ENCODE peak calls at places on chromosomes 1 and 21, in eight cellular contexts. N, E, A, T, B, H, M and O are unnamed samples.

GRCh38 chr1:170397061-170397460 is 134.9 kb upstream of the GORAB start:
- DNase-seq in N (no peak), E (no peak), A (no peak), T (no peak), B (no peak), H (no peak), M (no peak), O (no peak)

GRCh38 chr1:17600313-17600712 is 60.8 kb downstream of the ARHGEF10L start:
- DNase-seq in N (no peak), E (no peak), A (no peak), T (no peak), B (no peak), H (no peak), M (no peak), O (no peak)

GRCh38 chr1:53086504-53087070 is 24.6 kb downstream of the PODN start:
- DNase-seq in N (no peak), E (no peak), A (no peak), T (no peak), B (no peak), H (no peak), M (no peak), O (no peak)

GRCh38 chr1:24828887-24829192 is 83.6 kb downstream of the CLIC4 start:
- DNase-seq in N (no peak), E (no peak), A (no peak), T (no peak), B (no peak), H (no peak), M (no peak), O (no peak)

GRCh38 chr1:168202941-168203654 is 22.7 kb upstream of the SFT2D2 start:
- DNase-seq in N (no peak), E (no peak), A (no peak), T (no peak), B (no peak), H (peak; percentile 67), M (no peak), O (no peak)

GRCh38 chr1:53413175-53414001 is 45.8 kb upstream of the DMRTB1 start:
- DNase-seq in N (no peak), E (no peak), A (no peak), T (no peak), B (no peak), H (peak; percentile 89), M (no peak), O (no peak)

GRCh38 chr1:230807029-230807428 is 59.8 kb downstream of the CAPN9 start:
- DNase-seq in N (peak; percentile 89), E (peak; percentile 81), A (no peak), T (no peak), B (peak; percentile 88), H (no peak), M (peak; percentile 88), O (no peak)

GRCh38 chr1:184062640-184063280 is 11.2 kb downstream of the TSEN15 start:
- DNase-seq in N (no peak), E (no peak), A (peak; percentile 33), T (no peak), B (no peak), H (no peak), M (no peak), O (no peak)

GRCh38 chr1:206753141-206753540 is 17.4 kb upstream of the IL19 start:
- DNase-seq in N (no peak), E (no peak), A (no peak), T (no peak), B (no peak), H (peak; percentile 12), M (no peak), O (no peak)

GRCh38 chr1:5978452-5978851 is 13.8 kb downstream of the NPHP4 start:
- DNase-seq in N (peak; percentile 28), E (no peak), A (no peak), T (no peak), B (peak; percentile 44), H (no peak), M (no peak), O (peak; percentile 47)

GRCh38 chr1:119275145-119275929 is 93.2 kb upstream of the HAO2 start:
- DNase-seq in N (no peak), E (no peak), A (peak; percentile 79), T (no peak), B (no peak), H (peak; percentile 66), M (peak; percentile 30), O (no peak)

GRCh38 chr1:221637641-221638041 is 104.2 kb downstream of the DUSP10 start:
- DNase-seq in N (no peak), E (peak; percentile 14), A (no peak), T (no peak), B (no peak), H (no peak), M (peak; percentile 13), O (no peak)

GRCh38 chr1:26833432-26834405 is 7.2 kb downstream of the ZDHHC18 start:
- DNase-seq in N (peak; percentile 64), E (peak; percentile 30), A (peak; percentile 65), T (peak; percentile 88), B (no peak), H (no peak), M (no peak), O (peak; percentile 76)

GRCh38 chr1:182245040-182245439 is 146.6 kb downstream of the GLUL start:
- DNase-seq in N (no peak), E (no peak), A (no peak), T (no peak), B (no peak), H (no peak), M (no peak), O (no peak)

GRCh38 chr1:182246783-182247182 is 144.8 kb downstream of the GLUL start:
- DNase-seq in N (no peak), E (no peak), A (no peak), T (no peak), B (no peak), H (no peak), M (peak; percentile 72), O (no peak)

GRCh38 chr1:182242641-182243040 is 148.9 kb downstream of the GLUL start:
- DNase-seq in N (no peak), E (no peak), A (no peak), T (no peak), B (no peak), H (no peak), M (no peak), O (no peak)

GRCh38 chr1:182248721-182249120 is 142.9 kb downstream of the GLUL start:
- DNase-seq in N (no peak), E (no peak), A (no peak), T (no peak), B (no peak), H (no peak), M (no peak), O (no peak)

GRCh38 chr1:182244451-182244850 is 147.1 kb downstream of the GLUL start:
- DNase-seq in N (no peak), E (no peak), A (no peak), T (no peak), B (no peak), H (no peak), M (no peak), O (no peak)
- H3K36me3 ChIP-seq in N (no peaks in the 10 kb centered on the region), E (no peaks in the 10 kb centered on the region), A (no peaks in the 10 kb centered on the region), T (no peaks in the 10 kb centered on the region), B (no peaks in the 10 kb centered on the region), H (no peaks in the 10 kb centered on the region), M (no peaks in the 10 kb centered on the region), O (no peaks in the 10 kb centered on the region)

DNA sequence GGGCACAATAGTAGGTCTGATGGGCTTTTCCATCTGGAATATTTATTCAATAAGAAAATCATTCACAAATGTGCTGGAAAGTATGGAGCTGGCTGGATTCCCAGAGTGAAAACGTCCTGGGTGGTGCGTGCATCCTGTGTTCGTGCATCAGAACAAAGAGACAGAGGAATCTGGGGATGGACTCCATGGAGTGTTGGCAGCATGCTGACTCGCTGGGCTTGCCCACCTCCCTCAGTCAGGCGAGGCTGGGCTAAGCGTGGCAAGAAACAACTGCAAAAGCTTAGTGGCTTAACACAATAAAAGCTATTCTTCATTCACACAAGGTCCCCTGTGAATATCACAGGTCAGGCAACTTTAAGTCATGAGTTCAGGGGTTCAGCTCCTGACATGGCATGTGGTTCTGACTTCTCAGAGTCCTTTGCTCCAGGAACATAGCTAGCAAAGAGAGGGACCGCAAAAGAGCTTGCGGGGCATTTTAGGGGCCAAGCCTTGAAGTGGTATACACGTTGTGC is 151.6 kb upstream of the ZNF644 start:
- DNase-seq in N (no peak), E (no peak), A (no peak), T (no peak), B (no peak), H (no peak), M (no peak), O (no peak)
- H3K36me3 ChIP-seq in N (no peaks in the 10 kb centered on the region), E (no peaks in the 10 kb centered on the region), A (no peaks in the 10 kb centered on the region), T (no peaks in the 10 kb centered on the region), B (no peaks in the 10 kb centered on the region), H (no peaks in the 10 kb centered on the region), M (no peaks in the 10 kb centered on the region), O (no peaks in the 10 kb centered on the region)

GRCh38 chr21:41742073-41742875 is 24.6 kb downstream of the RIPK4 start:
- DNase-seq in N (peak; percentile 30), E (no peak), A (no peak), T (peak; percentile 33), B (no peak), H (no peak), M (no peak), O (no peak)

GRCh38 chr21:41745026-41745820 is 21.6 kb downstream of the RIPK4 start:
- DNase-seq in N (no peak), E (no peak), A (no peak), T (peak; percentile 32), B (no peak), H (no peak), M (no peak), O (no peak)

GRCh38 chr21:41744028-41744940 is 22.6 kb downstream of the RIPK4 start:
- DNase-seq in N (no peak), E (no peak), A (no peak), T (peak; percentile 40), B (no peak), H (no peak), M (no peak), O (no peak)

GRCh38 chr21:41741253-41742072 is 25.4 kb downstream of the RIPK4 start:
- DNase-seq in N (peak; percentile 28), E (no peak), A (no peak), T (peak; percentile 42), B (no peak), H (no peak), M (no peak), O (no peak)

DNA sequence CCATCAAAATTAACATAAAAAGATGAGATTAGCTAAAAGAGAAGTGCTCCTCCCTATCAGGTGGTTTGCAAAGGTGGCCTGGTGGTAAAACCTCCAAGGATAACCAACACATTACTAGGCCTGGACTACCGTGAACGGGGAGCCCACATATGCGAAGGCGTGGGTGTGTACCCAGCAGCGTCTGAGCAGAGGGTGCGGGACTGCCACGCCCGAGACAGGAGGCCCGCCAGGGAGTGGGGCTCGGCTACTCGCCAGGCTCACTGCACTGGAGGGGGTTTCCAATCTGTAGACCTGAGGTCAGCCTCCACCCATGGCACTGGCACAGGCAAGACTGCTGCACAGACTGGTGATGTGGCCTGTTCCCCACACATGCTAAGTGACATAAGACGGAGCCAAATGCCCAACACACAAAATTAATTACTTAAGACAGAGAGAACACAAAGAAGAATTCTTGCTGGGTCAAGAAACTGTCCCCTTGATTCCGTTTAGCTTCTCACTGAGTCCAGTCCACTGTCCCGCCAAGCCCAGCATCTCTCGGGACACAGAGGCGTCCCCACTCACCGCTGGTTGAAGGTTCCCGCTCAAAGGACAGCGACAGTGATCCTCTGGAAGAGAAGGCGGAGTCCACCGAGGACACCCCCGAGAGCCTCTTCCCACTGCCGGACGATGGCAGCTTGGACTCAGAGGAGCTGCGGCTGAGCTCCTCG is 23.4 kb downstream of the RIPK4 start:
- DNase-seq in N (no peak), E (no peak), A (no peak), T (peak; percentile 53), B (no peak), H (no peak), M (no peak), O (no peak)
- H3K36me3 ChIP-seq in N (no peaks in the 10 kb centered on the region), E (no peaks in the 10 kb centered on the region), A (no peaks in the 10 kb centered on the region), T (no peaks in the 10 kb centered on the region), B (peaks cover 29% of the 10 kb centered on the region), H (no peaks in the 10 kb centered on the region), M (peaks cover 58% of the 10 kb centered on the region), O (peaks cover 40% of the 10 kb centered on the region)

GRCh38 chr1:109595540-109595939 is 23.9 kb downstream of the GNAT2 start:
- DNase-seq in N (no peak), E (no peak), A (no peak), T (no peak), B (no peak), H (no peak), M (no peak), O (no peak)
- H3K36me3 ChIP-seq in N (peaks cover 58% of the 10 kb centered on the region), E (peaks cover 72% of the 10 kb centered on the region), A (no peaks in the 10 kb centered on the region), T (no peaks in the 10 kb centered on the region), B (peaks cover 45% of the 10 kb centered on the region), H (peaks cover 22% of the 10 kb centered on the region), M (peaks cover 11% of the 10 kb centered on the region), O (peaks cover 81% of the 10 kb centered on the region)